ENCODE peak calls at places on chromosomes 13 and 19, in ten cellular contexts. N, D, P, O, Y, V, C, G, R and Q are unnamed samples.

GRCh38 chr19:2405256-2405655 is 22.1 kb downstream of the TIMM13 start:
- DNase-seq in Y (no peak), R (no peak), G (no peak), C (no peak), D (no peak), N (no peak), P (no peak), V (no peak), O (no peak), Q (no peak)

GRCh38 chr13:26964278-26965057 is 203.9 kb upstream of the GPR12 start:
- DNase-seq in C (peak), O (peak), P (peak), D (no peak), Y (no peak), G (peak), V (no peak), R (no peak), N (no peak), Q (peak)

GRCh38 chr19:50178859-50179537 is 15.9 kb upstream of the IZUMO2 start:
- DNase-seq in D (no peak), Y (no peak), G (no peak), R (no peak), N (no peak), C (peak), V (no peak), P (no peak), O (no peak), Q (no peak)

GRCh38 chr13:34207334-34207733 is 389.4 kb downstream of the RFC3 start:
- DNase-seq in G (no peak), P (peak), R (peak), O (peak), D (peak), N (peak), Y (no peak), V (no peak), C (peak), Q (peak)

GRCh38 chr19:16371540-16371986 is 46.9 kb downstream of the KLF2 start:
- DNase-seq in G (peak), V (no peak), N (no peak), D (no peak), C (no peak), P (peak), Y (no peak), R (no peak), O (no peak), Q (no peak)

GRCh38 chr19:50209131-50209530 is 5.7 kb downstream of the MYH14 start:
- DNase-seq in N (no peak), Y (no peak), P (no peak), V (no peak), R (no peak), O (no peak), D (no peak), G (no peak), C (no peak), Q (no peak)

GRCh38 chr19:13505761-13506549 is at the start of gene CACNA1A:
- DNase-seq in D (peak), Y (no peak), N (no peak), R (no peak), P (no peak), C (no peak), V (no peak), O (peak), G (no peak), Q (no peak)

GRCh38 chr13:21620858-21621257 is 16.9 kb upstream of the MICU2 start:
- DNase-seq in V (no peak), N (no peak), O (no peak), G (no peak), P (no peak), C (no peak), Y (no peak), R (no peak), D (no peak), Q (no peak)

GRCh38 chr13:36154567-36155231 is 23.5 kb upstream of the DCLK1 start:
- DNase-seq in R (no peak), V (no peak), G (no peak), Y (no peak), P (no peak), C (peak), O (peak), D (no peak), N (no peak), Q (peak)

GRCh38 chr13:22482496-22483000 is 698.2 kb upstream of the SGCG start:
- DNase-seq in P (no peak), D (no peak), N (no peak), Y (no peak), R (no peak), V (no peak), C (no peak), G (no peak), O (no peak), Q (no peak)

GRCh38 chr19:42540071-42540553 is 11.8 kb upstream of the CEACAM1 start:
- DNase-seq in V (no peak), P (no peak), Y (no peak), G (no peak), D (no peak), R (no peak), O (peak), C (no peak), N (no peak), Q (no peak)

DNA sequence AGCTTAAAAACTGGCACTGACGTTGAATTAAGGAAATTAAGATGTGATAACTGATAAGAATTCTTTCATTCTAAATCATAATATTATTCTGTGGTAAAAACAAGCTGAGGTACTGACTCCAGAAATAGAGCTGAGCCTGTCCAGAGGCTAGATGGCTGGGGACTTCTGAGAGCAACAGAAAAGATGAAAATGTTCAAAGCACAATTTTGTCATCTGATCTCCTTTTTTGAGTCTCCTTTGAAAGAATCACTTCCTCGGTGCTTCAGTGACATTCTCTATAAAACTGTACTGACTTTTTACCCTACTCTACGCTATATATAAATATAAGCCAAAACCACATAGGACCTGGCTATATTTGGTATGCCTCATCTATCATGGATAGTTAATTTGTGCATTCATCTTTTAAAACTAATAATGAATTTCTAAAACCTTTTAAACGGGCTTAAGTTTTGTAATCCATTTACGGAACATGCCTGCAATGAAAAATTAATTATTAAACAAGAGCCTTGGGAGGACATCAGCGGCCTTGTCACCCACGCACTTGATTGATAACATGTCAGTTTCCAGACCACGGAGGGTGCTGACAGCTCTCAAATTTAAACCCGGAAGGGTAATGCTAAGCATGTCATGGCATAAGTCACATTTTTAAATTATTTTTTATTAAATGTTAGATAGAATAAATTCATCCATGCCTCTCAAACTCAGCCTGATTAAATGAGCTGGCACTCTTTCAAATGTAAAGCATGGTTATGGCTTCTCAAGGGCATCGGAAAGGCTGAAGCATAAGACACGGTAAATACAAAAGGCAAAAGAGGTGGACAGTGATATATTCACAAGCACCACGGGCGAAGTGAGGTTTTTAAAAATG is 235.4 kb downstream of the PCDH9 start:
- DNase-seq in V (no peak), C (no peak), G (no peak), O (no peak), D (no peak), Y (no peak), P (no peak), N (no peak), R (no peak), Q (no peak)
- H3K4me3 ChIP-seq in V (peak), C (no peak), G (no peak), O (no peak), D (peak), Y (peak), P (no peak), N (no peak), R (no peak), Q (no peak)

DNA sequence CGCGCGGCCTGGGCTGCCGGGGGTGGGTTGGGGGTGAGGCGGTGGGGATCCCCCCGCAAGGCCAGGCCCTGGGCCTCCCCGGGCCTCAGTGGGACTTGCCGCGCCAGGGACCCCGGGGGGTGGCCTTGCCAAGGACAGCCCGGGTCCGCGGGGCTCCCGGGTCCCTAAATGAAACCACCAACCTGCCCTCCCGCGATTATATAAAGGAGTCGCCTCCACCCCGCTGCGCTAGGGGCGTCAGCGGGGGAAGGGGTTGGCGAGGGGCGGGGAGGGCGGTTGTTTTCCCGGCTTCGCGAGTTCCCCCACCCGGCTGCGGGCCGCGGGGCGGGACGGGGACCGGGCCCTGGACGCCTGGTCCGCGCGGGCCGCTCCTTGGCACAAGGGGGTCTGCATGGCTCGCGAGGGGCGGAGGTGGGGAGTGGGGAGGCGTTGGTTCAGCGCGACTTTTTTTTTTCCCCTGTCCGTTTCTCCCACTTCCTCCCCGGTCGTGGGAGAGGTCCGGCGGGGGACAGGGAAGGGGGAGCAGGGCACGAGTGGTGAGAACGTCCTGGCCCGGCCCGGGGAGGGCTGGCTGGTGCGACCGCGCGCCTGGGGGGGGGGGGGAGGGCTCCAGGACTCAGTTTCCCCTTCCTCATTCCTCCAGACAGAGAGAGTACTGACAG is 828 bp upstream of the ZBTB7A start:
- DNase-seq in D (no peak), O (no peak), C (no peak), N (no peak), V (no peak), G (no peak), P (no peak), R (no peak), Y (no peak), Q (no peak)
- TF ChIP-seq CTCF in D (no peak), O (no peak), C (no peak), N (no peak), V (no peak), G (no peak), P (no peak), R (no peak), Y (no peak), Q (no peak)

DNA sequence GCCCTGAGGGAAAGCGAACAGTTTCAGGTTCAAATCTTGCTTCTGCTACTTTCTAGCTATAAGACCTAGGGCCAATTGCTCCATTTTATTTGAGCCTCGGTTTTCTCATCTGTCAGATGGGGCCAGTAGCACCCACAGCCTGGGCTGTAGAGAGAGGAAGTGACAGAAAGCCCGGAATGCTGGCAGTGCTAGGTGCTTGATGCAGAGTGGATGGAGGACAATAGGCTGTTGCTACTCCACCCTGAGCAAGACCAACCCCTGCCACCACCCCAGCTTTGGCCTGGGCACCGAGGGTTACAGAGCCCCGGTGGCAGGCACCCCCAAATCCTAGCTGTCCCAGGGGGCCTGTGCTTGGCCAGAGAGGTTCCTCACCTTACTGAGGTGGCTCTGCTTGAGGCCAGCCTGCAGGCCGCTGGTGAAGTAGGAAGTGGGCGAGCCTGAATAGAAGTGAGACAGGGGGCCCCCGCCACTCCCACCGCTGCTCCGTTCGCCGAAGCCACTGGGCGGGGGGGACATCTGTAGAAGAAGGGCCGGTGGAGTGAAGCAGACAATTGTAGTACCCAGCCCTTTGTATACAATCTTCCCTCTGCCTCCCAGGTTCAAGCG is 2.1 kb upstream of the FDX2 start:
- DNase-seq in D (no peak), Y (no peak), P (no peak), R (no peak), G (no peak), C (no peak), O (no peak), N (no peak), V (no peak), Q (no peak)
- H3K4me3 ChIP-seq in D (no peak), Y (no peak), P (no peak), R (no peak), G (no peak), C (no peak), O (no peak), N (no peak), V (no peak), Q (no peak)

DNA sequence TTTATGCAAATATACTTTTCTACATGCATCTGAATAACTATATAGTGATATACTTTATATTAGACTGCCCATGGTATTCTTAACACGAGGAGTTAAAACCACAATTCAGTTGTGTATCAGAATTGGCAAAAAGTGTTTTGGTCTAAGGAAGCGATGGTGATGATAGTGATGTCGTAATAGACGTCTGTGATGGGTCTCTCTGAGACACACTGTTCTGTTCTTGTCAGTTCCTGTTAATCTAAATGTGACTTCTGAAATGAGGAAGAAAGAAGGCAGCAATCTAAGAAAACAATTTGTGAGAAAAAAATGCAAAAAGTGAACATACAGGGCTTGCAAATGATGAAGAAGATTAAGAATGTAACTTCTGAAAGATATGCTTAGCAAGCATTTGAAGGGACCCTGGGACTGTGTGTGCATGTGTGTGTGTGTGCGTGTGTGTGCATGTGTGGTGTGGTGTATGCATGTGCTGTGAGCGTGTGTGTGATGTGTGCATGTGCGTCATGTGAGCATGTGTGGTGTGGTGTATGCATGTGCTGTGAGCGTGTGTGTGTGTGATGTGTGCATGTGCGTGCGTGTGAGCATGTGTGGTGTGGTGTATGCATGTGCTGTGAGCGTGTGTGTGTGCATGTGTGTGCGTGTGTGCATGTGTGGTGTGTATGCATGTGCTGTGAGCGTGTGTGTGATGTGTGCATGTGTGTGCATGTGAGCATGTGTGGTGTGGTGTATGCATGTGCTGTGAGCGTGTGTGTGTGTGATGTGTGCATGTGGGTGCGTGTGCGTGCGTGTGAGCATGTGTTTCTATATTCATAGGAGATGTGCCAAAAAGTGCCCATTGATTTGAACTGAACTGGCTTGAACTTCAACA is 131.8 kb downstream of the IRS2 start:
- DNase-seq in P (peak), D (peak), V (no peak), G (no peak), O (no peak), N (no peak), R (no peak), Y (no peak), C (peak), Q (peak)
- TF ChIP-seq CTCF in P (no peak), D (no peak), V (no peak), G (no peak), O (no peak), N (no peak), R (no peak), Y (no peak), C (no peak), Q (no peak)

DNA sequence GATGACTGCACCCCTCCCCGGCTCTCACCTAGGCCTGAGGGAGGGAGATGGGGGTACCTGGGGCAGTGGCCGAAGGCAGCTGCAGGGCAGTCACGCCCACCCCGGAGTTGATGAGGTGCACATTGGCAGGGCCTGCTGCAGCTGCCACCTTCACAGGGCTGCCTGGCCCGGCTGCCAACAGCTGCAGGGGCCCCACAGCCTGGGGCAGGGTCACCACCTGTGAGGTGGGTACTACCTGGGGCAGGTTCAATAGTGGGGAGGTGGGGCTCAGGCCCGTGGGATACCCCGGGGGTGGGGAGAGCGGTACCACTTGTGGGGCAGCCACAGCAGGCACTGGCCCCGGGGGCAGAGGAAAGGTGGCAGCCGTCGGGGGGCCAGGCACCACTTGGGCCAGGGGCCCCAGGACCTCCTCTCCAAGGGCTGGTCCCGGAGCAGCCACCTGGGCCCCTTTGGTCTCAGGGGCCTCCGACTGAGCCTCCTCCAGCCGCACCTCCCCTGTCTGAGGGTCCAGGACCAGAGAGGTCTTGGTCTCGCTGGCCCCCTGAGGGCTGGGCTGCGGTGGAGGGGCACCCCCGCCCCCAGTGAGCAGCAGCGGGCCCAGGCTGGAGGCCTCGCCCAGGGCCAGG is 2.6 kb downstream of the SIX5 start:
- DNase-seq in R (no peak), P (no peak), D (no peak), Y (no peak), N (no peak), G (no peak), C (no peak), V (no peak), O (no peak), Q (no peak)
- H3K4me3 ChIP-seq in R (peak), P (peak), D (peak), Y (peak), N (peak), G (peak), C (peak), V (peak), O (peak), Q (peak)

DNA sequence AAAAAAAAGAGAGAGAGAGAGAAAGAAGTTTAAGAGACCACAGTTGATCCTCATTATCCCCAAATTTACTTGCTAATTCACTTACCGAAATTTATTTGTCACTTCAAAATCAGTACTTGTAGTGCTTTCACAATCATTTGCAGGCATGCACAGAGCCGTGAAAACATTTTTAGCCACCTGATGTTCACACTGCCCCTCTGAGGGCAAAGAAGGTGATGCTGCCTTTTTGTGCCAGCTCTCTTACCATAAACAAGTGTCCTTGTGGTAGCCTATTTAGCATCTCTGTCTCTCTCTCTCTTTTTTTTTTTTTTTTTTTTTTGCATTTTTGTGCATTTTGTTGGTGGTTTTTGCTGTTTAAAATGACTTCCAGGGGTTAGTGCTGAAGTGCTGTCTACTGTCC is 24.0 kb upstream of the CASP14 start:
- DNase-seq in G (no peak), Y (no peak), D (no peak), N (no peak), V (no peak), C (peak), R (no peak), O (no peak), P (no peak), Q (peak)
- TF ChIP-seq CTCF in G (no peak), Y (no peak), D (no peak), N (no peak), V (no peak), C (no peak), R (no peak), O (no peak), P (no peak), Q (no peak)